ENCODE peak calls at places on chromosomes 3 and 15, in seven cellular contexts. W is HT-29; P is GM12865; G is NCI-H774; O is HCT116; R is T-helper 9 cell; F is activated CD4-positive, alpha-beta T cell treated with anti-CD3 and anti-CD28 coated beads, Interleukin-2, amount 10 ng/mL, durations not matched to agents 7 days and 5 days. I is an unnamed sample.

GRCh38 chr3:158950131-158950901 is 148.5 kb downstream of the MFSD1 start:
- DNase-seq in F (no peak), W (no peak), P (no peak), O (no peak), G (no peak), R (no peak), I (no peak)

GRCh38 chr15:77420610-77421369 is at the start of gene HMG20A:
- DNase-seq in F (peak; percentile 69), R (peak; percentile 18), O (peak; percentile 86), W (peak; percentile 93), G (peak; percentile 81), P (peak; percentile 86), I (peak; percentile 22)

GRCh38 chr15:80850941-80851451 is 71.8 kb downstream of the CEMIP start:
- DNase-seq in W (peak; percentile 44), P (no peak), O (peak; percentile 53), F (no peak), R (no peak), G (no peak), I (no peak)

GRCh38 chr3:57127849-57128566 is 37.1 kb downstream of the IL17RD start:
- DNase-seq in R (no peak), O (no peak), P (no peak), G (no peak), F (no peak), W (no peak), I (no peak)

GRCh38 chr3:119669906-119670570 is 7.2 kb downstream of the COX17 start:
- DNase-seq in O (no peak), G (no peak), R (no peak), W (no peak), P (no peak), F (no peak), I (no peak)

GRCh38 chr15:36632196-36632595 is 52.8 kb downstream of the CDIN1 start:
- DNase-seq in P (no peak), G (no peak), W (peak; percentile 47), F (no peak), O (peak; percentile 54), R (no peak), I (no peak)

GRCh38 chr15:25401511-25401910 is 37.3 kb downstream of the UBE3A start:
- DNase-seq in O (no peak), F (no peak), W (no peak), R (no peak), G (no peak), P (no peak), I (no peak)

GRCh38 chr15:78033864-78034263 is 43.6 kb downstream of the TBC1D2B start:
- DNase-seq in P (peak; percentile 63), W (no peak), R (peak; percentile 66), F (peak; percentile 50), G (no peak), O (no peak), I (peak; percentile 47)

GRCh38 chr3:172334743-172335142 is 113.5 kb downstream of the GHSR start:
- DNase-seq in P (no peak), G (no peak), R (no peak), O (no peak), W (no peak), F (no peak), I (no peak)

GRCh38 chr15:68666812-68667450 is 88.1 kb downstream of the CORO2B start:
- DNase-seq in P (no peak), W (no peak), F (no peak), G (no peak), O (no peak), R (no peak), I (no peak)

GRCh38 chr15:80585544-80586018 is 109.5 kb upstream of the ABHD17C start:
- DNase-seq in R (no peak), G (no peak), P (no peak), W (peak; percentile 21), O (peak; percentile 31), F (no peak), I (no peak)

GRCh38 chr3:9102240-9102841 is 139.1 kb upstream of the RAD18 start:
- DNase-seq in P (no peak), W (no peak), F (no peak), O (no peak), G (no peak), R (no peak), I (no peak)

GRCh38 chr15:38864122-38864521 is 299.5 kb upstream of the RASGRP1 start:
- DNase-seq in R (no peak), P (peak; percentile 13), W (peak; percentile 32), G (no peak), F (no peak), O (peak; percentile 3), I (no peak)